ENCODE peak calls at places on chromosome 11, in ten cellular contexts. One of them, this sample, is unnamed.

GRCh38 chr11:680970-681369 is 14.1 kb downstream of the DEAF1 start:
- DNase-seq in upper lobe of left lung: no peak
- DNase-seq in A549: no peak
- DNase-seq in endothelial cell of umbilical vein: no peak
- DNase-seq in breast epithelium: no peak
- DNase-seq in Peyer's patch: no peak
- DNase-seq in stomach: no peak
- DNase-seq in HCT116: no peak
- DNase-seq in ovary: no peak
- DNase-seq in body of pancreas: no peak
- DNase-seq in this sample: no peak

GRCh38 chr11:132072044-132072879 is 701.8 kb downstream of the NTM start:
- DNase-seq in upper lobe of left lung: no peak
- DNase-seq in A549: no peak
- DNase-seq in endothelial cell of umbilical vein: peak; percentile 96
- DNase-seq in breast epithelium: no peak
- DNase-seq in Peyer's patch: no peak
- DNase-seq in stomach: no peak
- DNase-seq in HCT116: no peak
- DNase-seq in ovary: no peak
- DNase-seq in body of pancreas: no peak
- DNase-seq in this sample: no peak

GRCh38 chr11:123062892-123063395 is 1.0 kb upstream of the HSPA8 start:
- DNase-seq in upper lobe of left lung: peak; percentile 92
- DNase-seq in A549: no peak
- DNase-seq in endothelial cell of umbilical vein: no peak
- DNase-seq in breast epithelium: no peak
- DNase-seq in Peyer's patch: no peak
- DNase-seq in stomach: no peak
- DNase-seq in HCT116: no peak
- DNase-seq in ovary: no peak
- DNase-seq in body of pancreas: no peak
- DNase-seq in this sample: no peak

GRCh38 chr11:112751312-112751711 is 209.9 kb upstream of the NCAM1 start:
- DNase-seq in upper lobe of left lung: peak; percentile 30
- DNase-seq in A549: no peak
- DNase-seq in endothelial cell of umbilical vein: no peak
- DNase-seq in breast epithelium: no peak
- DNase-seq in Peyer's patch: no peak
- DNase-seq in stomach: no peak
- DNase-seq in HCT116: no peak
- DNase-seq in ovary: no peak
- DNase-seq in body of pancreas: no peak
- DNase-seq in this sample: no peak

GRCh38 chr11:67379061-67380058 is 6.0 kb upstream of the CLCF1 start:
- DNase-seq in upper lobe of left lung: no peak
- DNase-seq in A549: peak; percentile 86
- DNase-seq in endothelial cell of umbilical vein: no peak
- DNase-seq in breast epithelium: no peak
- DNase-seq in Peyer's patch: no peak
- DNase-seq in stomach: no peak
- DNase-seq in HCT116: no peak
- DNase-seq in ovary: no peak
- DNase-seq in body of pancreas: no peak
- DNase-seq in this sample: peak; percentile 76

GRCh38 chr11:31800398-31801265 is 10.5 kb downstream of the PAX6 start:
- DNase-seq in upper lobe of left lung: no peak
- DNase-seq in A549: no peak
- DNase-seq in endothelial cell of umbilical vein: no peak
- DNase-seq in breast epithelium: no peak
- DNase-seq in Peyer's patch: no peak
- DNase-seq in stomach: no peak
- DNase-seq in HCT116: no peak
- DNase-seq in ovary: no peak
- DNase-seq in body of pancreas: no peak
- DNase-seq in this sample: no peak

GRCh38 chr11:2459016-2459725 is 14.4 kb downstream of the KCNQ1 start:
- DNase-seq in upper lobe of left lung: no peak
- DNase-seq in A549: no peak
- DNase-seq in endothelial cell of umbilical vein: no peak
- DNase-seq in breast epithelium: no peak
- DNase-seq in Peyer's patch: peak; percentile 39
- DNase-seq in stomach: no peak
- DNase-seq in HCT116: no peak
- DNase-seq in ovary: peak; percentile 6
- DNase-seq in body of pancreas: no peak
- DNase-seq in this sample: no peak

GRCh38 chr11:16737860-16738197 is 618 bp upstream of the C11orf58 start:
- DNase-seq in upper lobe of left lung: no peak
- DNase-seq in A549: peak; percentile 15
- DNase-seq in endothelial cell of umbilical vein: no peak
- DNase-seq in breast epithelium: no peak
- DNase-seq in Peyer's patch: peak; percentile 23
- DNase-seq in stomach: no peak
- DNase-seq in HCT116: peak; percentile 4
- DNase-seq in ovary: no peak
- DNase-seq in body of pancreas: peak; percentile 6
- DNase-seq in this sample: no peak

GRCh38 chr11:116835042-116835772 is 2.2 kb downstream of the APOA1 start:
- DNase-seq in upper lobe of left lung: peak; percentile 86
- DNase-seq in A549: no peak
- DNase-seq in endothelial cell of umbilical vein: peak; percentile 7
- DNase-seq in breast epithelium: no peak
- DNase-seq in Peyer's patch: no peak
- DNase-seq in stomach: no peak
- DNase-seq in HCT116: no peak
- DNase-seq in ovary: no peak
- DNase-seq in body of pancreas: no peak
- DNase-seq in this sample: no peak

GRCh38 chr11:36218283-36218921 is 70.8 kb downstream of the COMMD9 start:
- DNase-seq in upper lobe of left lung: no peak
- DNase-seq in A549: no peak
- DNase-seq in endothelial cell of umbilical vein: no peak
- DNase-seq in breast epithelium: no peak
- DNase-seq in Peyer's patch: no peak
- DNase-seq in stomach: no peak
- DNase-seq in HCT116: no peak
- DNase-seq in ovary: no peak
- DNase-seq in body of pancreas: no peak
- DNase-seq in this sample: no peak

GRCh38 chr11:1487851-1488574 is 1.4 kb upstream of the MOB2 start:
- DNase-seq in upper lobe of left lung: peak; percentile 65
- DNase-seq in A549: no peak
- DNase-seq in endothelial cell of umbilical vein: no peak
- DNase-seq in breast epithelium: no peak
- DNase-seq in Peyer's patch: no peak
- DNase-seq in stomach: peak; percentile 36
- DNase-seq in HCT116: no peak
- DNase-seq in ovary: peak; percentile 38
- DNase-seq in body of pancreas: no peak
- DNase-seq in this sample: no peak

GRCh38 chr11:73478737-73479347 is 102.6 kb downstream of the RELT start:
- DNase-seq in upper lobe of left lung: no peak
- DNase-seq in A549: peak; percentile 61
- DNase-seq in endothelial cell of umbilical vein: peak; percentile 59
- DNase-seq in breast epithelium: no peak
- DNase-seq in Peyer's patch: no peak
- DNase-seq in stomach: no peak
- DNase-seq in HCT116: peak; percentile 26
- DNase-seq in ovary: no peak
- DNase-seq in body of pancreas: no peak
- DNase-seq in this sample: peak; percentile 8

GRCh38 chr11:17407575-17407974 is 19.1 kb upstream of the KCNJ11 start:
- DNase-seq in upper lobe of left lung: no peak
- DNase-seq in A549: no peak
- DNase-seq in endothelial cell of umbilical vein: no peak
- DNase-seq in breast epithelium: no peak
- DNase-seq in Peyer's patch: no peak
- DNase-seq in stomach: no peak
- DNase-seq in HCT116: no peak
- DNase-seq in ovary: no peak
- DNase-seq in body of pancreas: no peak
- DNase-seq in this sample: no peak

GRCh38 chr11:67292671-67293070 is 3.6 kb downstream of the ANKRD13D start:
- DNase-seq in upper lobe of left lung: no peak
- DNase-seq in A549: no peak
- DNase-seq in endothelial cell of umbilical vein: no peak
- DNase-seq in breast epithelium: no peak
- DNase-seq in Peyer's patch: no peak
- DNase-seq in stomach: no peak
- DNase-seq in HCT116: no peak
- DNase-seq in ovary: no peak
- DNase-seq in body of pancreas: no peak
- DNase-seq in this sample: no peak

GRCh38 chr11:72136677-72137255 is 1.2 kb downstream of the FOLR3 start:
- DNase-seq in upper lobe of left lung: peak; percentile 68
- DNase-seq in A549: no peak
- DNase-seq in endothelial cell of umbilical vein: no peak
- DNase-seq in breast epithelium: no peak
- DNase-seq in Peyer's patch: no peak
- DNase-seq in stomach: no peak
- DNase-seq in HCT116: no peak
- DNase-seq in ovary: no peak
- DNase-seq in body of pancreas: no peak
- DNase-seq in this sample: no peak
- TF ChIP-seq POLR2A in upper lobe of left lung: no peak
- TF ChIP-seq POLR2A in A549: no peak
- TF ChIP-seq POLR2A in endothelial cell of umbilical vein: no peak
- TF ChIP-seq POLR2A in breast epithelium: no peak
- TF ChIP-seq POLR2A in Peyer's patch: no peak
- TF ChIP-seq POLR2A in stomach: no peak
- TF ChIP-seq POLR2A in HCT116: no peak
- TF ChIP-seq POLR2A in ovary: no peak
- TF ChIP-seq POLR2A in body of pancreas: no peak
- TF ChIP-seq POLR2A in this sample: no peak

GRCh38 chr11:65419773-65420481 is 2.7 kb upstream of the NEAT1 start:
- DNase-seq in upper lobe of left lung: peak; percentile 89
- DNase-seq in A549: no peak
- DNase-seq in endothelial cell of umbilical vein: peak; percentile 92
- DNase-seq in breast epithelium: peak; percentile 98
- DNase-seq in Peyer's patch: peak; percentile 93
- DNase-seq in stomach: peak; percentile 95
- DNase-seq in HCT116: peak; percentile 77
- DNase-seq in ovary: peak; percentile 88
- DNase-seq in body of pancreas: peak; percentile 98
- DNase-seq in this sample: peak; percentile 86
- TF ChIP-seq POLR2A in upper lobe of left lung: peak; percentile 55
- TF ChIP-seq POLR2A in A549: no peak
- TF ChIP-seq POLR2A in endothelial cell of umbilical vein: peak; percentile 65
- TF ChIP-seq POLR2A in breast epithelium: no peak
- TF ChIP-seq POLR2A in Peyer's patch: peak; percentile 95
- TF ChIP-seq POLR2A in stomach: peak; percentile 81
- TF ChIP-seq POLR2A in HCT116: no peak
- TF ChIP-seq POLR2A in ovary: peak; percentile 31
- TF ChIP-seq POLR2A in body of pancreas: no peak
- TF ChIP-seq POLR2A in this sample: peak; percentile 83

GRCh38 chr11:34053161-34053686 is 1.7 kb downstream of the CAPRIN1 start:
- DNase-seq in upper lobe of left lung: peak; percentile 55
- DNase-seq in A549: peak; percentile 73
- DNase-seq in endothelial cell of umbilical vein: peak; percentile 80
- DNase-seq in breast epithelium: peak; percentile 55
- DNase-seq in Peyer's patch: peak; percentile 85
- DNase-seq in stomach: peak; percentile 77
- DNase-seq in HCT116: no peak
- DNase-seq in ovary: peak; percentile 70
- DNase-seq in body of pancreas: peak; percentile 74
- DNase-seq in this sample: peak; percentile 92
- TF ChIP-seq POLR2A in upper lobe of left lung: peak; percentile 15
- TF ChIP-seq POLR2A in A549: peak; percentile 43
- TF ChIP-seq POLR2A in endothelial cell of umbilical vein: no peak
- TF ChIP-seq POLR2A in breast epithelium: no peak
- TF ChIP-seq POLR2A in Peyer's patch: peak; percentile 21
- TF ChIP-seq POLR2A in stomach: no peak
- TF ChIP-seq POLR2A in HCT116: no peak
- TF ChIP-seq POLR2A in ovary: no peak
- TF ChIP-seq POLR2A in body of pancreas: peak; percentile 44
- TF ChIP-seq POLR2A in this sample: peak; percentile 34

GRCh38 chr11:12275818-12276217 is 101.6 kb upstream of the PARVA start:
- DNase-seq in upper lobe of left lung: no peak
- DNase-seq in A549: no peak
- DNase-seq in endothelial cell of umbilical vein: no peak
- DNase-seq in breast epithelium: no peak
- DNase-seq in Peyer's patch: no peak
- DNase-seq in stomach: no peak
- DNase-seq in HCT116: no peak
- DNase-seq in ovary: no peak
- DNase-seq in body of pancreas: no peak
- DNase-seq in this sample: no peak

GRCh38 chr11:12274056-12274455 is 103.3 kb upstream of the PARVA start:
- DNase-seq in upper lobe of left lung: no peak
- DNase-seq in A549: no peak
- DNase-seq in endothelial cell of umbilical vein: no peak
- DNase-seq in breast epithelium: no peak
- DNase-seq in Peyer's patch: no peak
- DNase-seq in stomach: no peak
- DNase-seq in HCT116: no peak
- DNase-seq in ovary: no peak
- DNase-seq in body of pancreas: peak; percentile 85
- DNase-seq in this sample: no peak

GRCh38 chr11:12276831-12277475 is 100.4 kb upstream of the PARVA start:
- DNase-seq in upper lobe of left lung: no peak
- DNase-seq in A549: no peak
- DNase-seq in endothelial cell of umbilical vein: no peak
- DNase-seq in breast epithelium: no peak
- DNase-seq in Peyer's patch: no peak
- DNase-seq in stomach: peak; percentile 10
- DNase-seq in HCT116: no peak
- DNase-seq in ovary: no peak
- DNase-seq in body of pancreas: no peak
- DNase-seq in this sample: no peak

GRCh38 chr11:12274558-12275197 is 102.7 kb upstream of the PARVA start:
- DNase-seq in upper lobe of left lung: no peak
- DNase-seq in A549: no peak
- DNase-seq in endothelial cell of umbilical vein: no peak
- DNase-seq in breast epithelium: no peak
- DNase-seq in Peyer's patch: no peak
- DNase-seq in stomach: no peak
- DNase-seq in HCT116: no peak
- DNase-seq in ovary: no peak
- DNase-seq in body of pancreas: no peak
- DNase-seq in this sample: peak; percentile 57

DNA sequence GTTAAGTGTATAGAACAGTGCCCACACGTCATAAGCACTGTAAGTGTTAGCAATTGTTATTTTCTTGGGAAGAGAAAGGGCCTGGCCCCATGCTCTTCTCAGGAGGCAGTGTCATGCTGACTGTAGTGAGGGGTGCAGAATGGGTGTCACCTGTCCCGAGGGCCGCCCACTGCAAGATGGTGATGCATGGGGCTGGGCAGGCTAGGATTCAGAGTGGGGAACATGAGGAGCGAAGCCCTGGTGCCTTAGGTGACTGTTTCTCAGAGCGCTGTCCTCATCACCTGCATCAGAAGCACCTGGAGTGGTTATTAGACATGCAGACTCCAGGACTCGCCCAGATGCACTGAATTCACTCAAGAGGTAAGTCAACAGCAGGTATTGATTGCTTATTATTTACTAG is 101.0 kb upstream of the PARVA start:
- DNase-seq in upper lobe of left lung: no peak
- DNase-seq in A549: no peak
- DNase-seq in endothelial cell of umbilical vein: no peak
- DNase-seq in breast epithelium: no peak
- DNase-seq in Peyer's patch: no peak
- DNase-seq in stomach: peak; percentile 22
- DNase-seq in HCT116: no peak
- DNase-seq in ovary: no peak
- DNase-seq in body of pancreas: no peak
- DNase-seq in this sample: no peak
- TF ChIP-seq POLR2A in upper lobe of left lung: no peak
- TF ChIP-seq POLR2A in A549: no peak
- TF ChIP-seq POLR2A in endothelial cell of umbilical vein: no peak
- TF ChIP-seq POLR2A in breast epithelium: no peak
- TF ChIP-seq POLR2A in Peyer's patch: no peak
- TF ChIP-seq POLR2A in stomach: no peak
- TF ChIP-seq POLR2A in HCT116: no peak
- TF ChIP-seq POLR2A in ovary: no peak
- TF ChIP-seq POLR2A in body of pancreas: no peak
- TF ChIP-seq POLR2A in this sample: no peak

This sample was measured in erythroblast.